ENCODE peak calls at places on chromosomes 1 and 21, in six cellular contexts. One of them, this sample, is unnamed.

GRCh38 chr1:102891868-102892625 is 216.3 kb downstream of the COL11A1 start:
- DNase-seq in A172: peak
- DNase-seq in tibial artery: no peak
- DNase-seq in GM12865: no peak
- DNase-seq in activated CD8-positive, alpha-beta memory T cell treated with anti-CD3 and anti-CD28 coated beads, Interleukin-2, amount 50 U/mL, for 48 hours: no peak
- DNase-seq in amygdala: no peak
- DNase-seq in this sample: no peak

GRCh38 chr1:9843576-9843945 is 19.8 kb upstream of the CLSTN1 start:
- DNase-seq in A172: no peak
- DNase-seq in tibial artery: no peak
- DNase-seq in GM12865: no peak
- DNase-seq in activated CD8-positive, alpha-beta memory T cell treated with anti-CD3 and anti-CD28 coated beads, Interleukin-2, amount 50 U/mL, for 48 hours: no peak
- DNase-seq in amygdala: no peak
- DNase-seq in this sample: no peak

GRCh38 chr1:90402893-90403849 is 313.9 kb downstream of the BARHL2 start:
- DNase-seq in A172: peak
- DNase-seq in tibial artery: no peak
- DNase-seq in GM12865: no peak
- DNase-seq in activated CD8-positive, alpha-beta memory T cell treated with anti-CD3 and anti-CD28 coated beads, Interleukin-2, amount 50 U/mL, for 48 hours: no peak
- DNase-seq in amygdala: no peak
- DNase-seq in this sample: no peak

GRCh38 chr1:15083578-15083977 is 70.0 kb upstream of the TMEM51 start:
- DNase-seq in A172: no peak
- DNase-seq in tibial artery: no peak
- DNase-seq in GM12865: no peak
- DNase-seq in activated CD8-positive, alpha-beta memory T cell treated with anti-CD3 and anti-CD28 coated beads, Interleukin-2, amount 50 U/mL, for 48 hours: no peak
- DNase-seq in amygdala: no peak
- DNase-seq in this sample: no peak

GRCh38 chr21:44331650-44332306 is 7.4 kb downstream of the CFAP410 start:
- DNase-seq in A172: no peak
- DNase-seq in tibial artery: no peak
- DNase-seq in GM12865: no peak
- DNase-seq in activated CD8-positive, alpha-beta memory T cell treated with anti-CD3 and anti-CD28 coated beads, Interleukin-2, amount 50 U/mL, for 48 hours: no peak
- DNase-seq in amygdala: no peak
- DNase-seq in this sample: no peak

GRCh38 chr1:86516366-86516765 is 30.5 kb upstream of the CLCA4 start:
- DNase-seq in A172: no peak
- DNase-seq in tibial artery: no peak
- DNase-seq in GM12865: no peak
- DNase-seq in activated CD8-positive, alpha-beta memory T cell treated with anti-CD3 and anti-CD28 coated beads, Interleukin-2, amount 50 U/mL, for 48 hours: no peak
- DNase-seq in amygdala: no peak
- DNase-seq in this sample: no peak

GRCh38 chr1:162151900-162152829 is 82.7 kb downstream of the NOS1AP start:
- DNase-seq in A172: no peak
- DNase-seq in tibial artery: no peak
- DNase-seq in GM12865: peak
- DNase-seq in activated CD8-positive, alpha-beta memory T cell treated with anti-CD3 and anti-CD28 coated beads, Interleukin-2, amount 50 U/mL, for 48 hours: no peak
- DNase-seq in amygdala: no peak
- DNase-seq in this sample: no peak

GRCh38 chr1:59290173-59290954 is 6.5 kb upstream of the FGGY start:
- DNase-seq in A172: peak
- DNase-seq in tibial artery: no peak
- DNase-seq in GM12865: peak
- DNase-seq in activated CD8-positive, alpha-beta memory T cell treated with anti-CD3 and anti-CD28 coated beads, Interleukin-2, amount 50 U/mL, for 48 hours: no peak
- DNase-seq in amygdala: no peak
- DNase-seq in this sample: no peak

GRCh38 chr1:243465081-243465480 is 209.2 kb downstream of the SDCCAG8 start:
- DNase-seq in A172: no peak
- DNase-seq in tibial artery: no peak
- DNase-seq in GM12865: no peak
- DNase-seq in activated CD8-positive, alpha-beta memory T cell treated with anti-CD3 and anti-CD28 coated beads, Interleukin-2, amount 50 U/mL, for 48 hours: no peak
- DNase-seq in amygdala: no peak
- DNase-seq in this sample: no peak

This sample was measured in activated T-helper 9 cell treated with anti-CD3 and anti-CD28 coated beads, Interleukin-2, amount 50 U/mL, for 16 hours.